ENCODE peak calls at places on chromosomes 6 and 20, in nine cellular contexts. Q is A549; U is choroid plexus epithelial cell; I is dorsolateral prefrontal cortex; B is OCI-LY7; R is heart right ventricle; W is heart left ventricle; V is fibroblast of lung; G is CD4-positive, CD25-positive, alpha-beta regulatory T cell. Y is an unnamed sample.
A peak's percentile ranks its signal among the peaks of the same experiment; 100 is the strongest.

GRCh38 chr6:87959083-87959482 is 88.6 kb upstream of the SPACA1 start:
- DNase-seq in Q (no peak), U (no peak), I (no peak), B (no peak), R (no peak), W (no peak), V (no peak), G (no peak), Y (no peak)

GRCh38 chr20:17024513-17025105 is 202.2 kb upstream of the PCSK2 start:
- DNase-seq in Q (peak; percentile 26), U (peak; percentile 12), I (no peak), B (no peak), R (no peak), W (no peak), V (peak; percentile 91), G (no peak), Y (no peak)

GRCh38 chr6:42226251-42227143 is 8.8 kb upstream of the MRPS10 start:
- DNase-seq in Q (peak; percentile 88), U (peak; percentile 53), I (no peak), B (no peak), R (no peak), W (no peak), V (peak; percentile 76), G (no peak), Y (no peak)

GRCh38 chr20:14888172-14888571 is 550.8 kb upstream of the FLRT3 start:
- DNase-seq in Q (no peak), U (no peak), I (no peak), B (no peak), R (no peak), W (no peak), V (no peak), G (no peak), Y (no peak)

GRCh38 chr6:132209351-132209750 is 191.9 kb downstream of the MOXD1 start:
- DNase-seq in Q (no peak), U (no peak), I (no peak), B (no peak), R (no peak), W (no peak), V (no peak), G (no peak), Y (no peak)

GRCh38 chr20:14049111-14049510 is 53.8 kb downstream of the MACROD2 start:
- DNase-seq in Q (no peak), U (no peak), I (no peak), B (no peak), R (no peak), W (no peak), V (no peak), G (no peak), Y (no peak)

GRCh38 chr20:48826883-48827771 is 672 bp downstream of the PREX1 start:
- DNase-seq in Q (peak; percentile 54), U (no peak), I (no peak), B (peak; percentile 67), R (no peak), W (no peak), V (peak; percentile 39), G (peak; percentile 40), Y (no peak)

GRCh38 chr20:8568068-8568467 is 436.0 kb downstream of the PLCB1 start:
- DNase-seq in Q (no peak), U (peak; percentile 35), I (no peak), B (no peak), R (no peak), W (no peak), V (peak; percentile 64), G (no peak), Y (no peak)

GRCh38 chr6:23656257-23656731 is 469.7 kb upstream of the NRSN1 start:
- DNase-seq in Q (no peak), U (no peak), I (no peak), B (no peak), R (no peak), W (no peak), V (peak; percentile 17), G (no peak), Y (no peak)

GRCh38 chr20:9974324-9974723 is 60.5 kb upstream of the ANKEF1 start:
- DNase-seq in Q (no peak), U (no peak), I (no peak), B (peak; percentile 1), R (no peak), W (no peak), V (no peak), G (no peak), Y (no peak)

GRCh38 chr6:131914967-131915751 is 36.0 kb downstream of the CCN2 start:
- DNase-seq in Q (peak; percentile 71), U (peak; percentile 94), I (no peak), B (peak; percentile 79), R (peak; percentile 63), W (peak; percentile 47), V (peak; percentile 78), G (peak; percentile 29), Y (peak; percentile 71)

GRCh38 chr6:159762681-159763293 is 942 bp downstream of the ACAT2 start:
- DNase-seq in Q (peak; percentile 9), U (peak; percentile 20), I (no peak), B (peak; percentile 21), R (peak; percentile 19), W (no peak), V (peak; percentile 3), G (no peak), Y (no peak)

GRCh38 chr20:60242836-60243520 is 284.8 kb downstream of the CDH26 start:
- DNase-seq in Q (no peak), U (no peak), I (no peak), B (no peak), R (no peak), W (no peak), V (peak; percentile 53), G (no peak), Y (no peak)

GRCh38 chr20:8161262-8162071 is 29.4 kb downstream of the PLCB1 start:
- DNase-seq in Q (no peak), U (no peak), I (no peak), B (no peak), R (peak; percentile 9), W (no peak), V (peak; percentile 36), G (no peak), Y (no peak)

GRCh38 chr6:136014454-136015421 is 163.2 kb downstream of the PDE7B start:
- DNase-seq in Q (peak; percentile 96), U (peak; percentile 100), I (no peak), B (no peak), R (peak; percentile 63), W (peak; percentile 61), V (peak; percentile 100), G (no peak), Y (peak; percentile 48)

GRCh38 chr6:39166918-39167301 is 51.9 kb upstream of the SAYSD1 start:
- DNase-seq in Q (no peak), U (no peak), I (no peak), B (no peak), R (no peak), W (no peak), V (no peak), G (peak; percentile 1), Y (no peak)
- H3K4me3 ChIP-seq in Q (no peak overlapping the region), U (no peak overlapping the region), I (no peak overlapping the region), B (no peak overlapping the region), R (no peak overlapping the region), W (no peak overlapping the region), V (no peak overlapping the region), G (no peak overlapping the region), Y (no peak overlapping the region)

DNA sequence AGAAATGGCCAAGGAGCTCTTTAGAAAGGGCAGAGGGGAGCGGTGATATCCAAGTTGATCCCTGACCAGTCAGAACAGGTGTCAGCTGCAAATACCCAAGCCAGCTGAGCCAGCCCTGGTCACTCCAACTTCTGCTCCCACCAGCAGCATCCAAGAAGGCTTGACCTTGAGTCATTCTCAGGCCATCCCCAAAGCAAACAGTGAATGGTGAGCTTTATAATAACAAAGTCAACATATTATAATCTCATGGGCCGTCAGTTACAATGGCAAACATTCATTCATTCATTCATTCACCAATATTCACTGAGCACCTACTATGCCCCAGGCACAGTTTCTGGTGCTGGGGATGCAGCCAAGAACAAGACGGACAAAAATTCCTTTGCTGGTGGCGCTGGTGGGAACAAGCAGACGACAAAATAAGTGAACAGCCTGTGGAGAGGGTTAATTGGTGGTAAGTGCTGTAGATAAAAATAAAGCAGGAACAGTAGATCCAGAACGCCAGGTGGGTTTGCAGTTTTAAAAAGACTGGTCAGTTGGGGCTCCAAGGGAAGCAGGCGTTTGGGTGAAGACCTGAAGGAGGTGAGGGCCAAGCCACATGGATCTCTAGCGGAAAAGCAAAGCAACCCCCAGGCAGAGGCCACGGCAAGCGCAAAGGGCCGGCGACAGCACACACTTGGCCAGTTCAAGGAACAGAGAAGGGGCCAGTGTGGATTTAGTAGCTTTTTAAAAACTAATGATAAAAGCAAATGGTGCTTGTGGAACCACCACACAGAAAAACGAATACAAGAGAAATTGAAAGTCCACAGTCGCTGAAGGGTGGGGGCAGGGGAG is 131.8 kb upstream of the PTPN1 start:
- DNase-seq in Q (no peak), U (no peak), I (no peak), B (no peak), R (no peak), W (no peak), V (no peak), G (no peak), Y (no peak)
- H3K4me3 ChIP-seq in Q (no peak overlapping the region), U (no peak overlapping the region), I (no peak overlapping the region), B (no peak overlapping the region), R (peak overlapping the region; percentile 42), W (peak overlapping the region; percentile 24), V (no peak overlapping the region), G (no peak overlapping the region), Y (no peak overlapping the region)

DNA sequence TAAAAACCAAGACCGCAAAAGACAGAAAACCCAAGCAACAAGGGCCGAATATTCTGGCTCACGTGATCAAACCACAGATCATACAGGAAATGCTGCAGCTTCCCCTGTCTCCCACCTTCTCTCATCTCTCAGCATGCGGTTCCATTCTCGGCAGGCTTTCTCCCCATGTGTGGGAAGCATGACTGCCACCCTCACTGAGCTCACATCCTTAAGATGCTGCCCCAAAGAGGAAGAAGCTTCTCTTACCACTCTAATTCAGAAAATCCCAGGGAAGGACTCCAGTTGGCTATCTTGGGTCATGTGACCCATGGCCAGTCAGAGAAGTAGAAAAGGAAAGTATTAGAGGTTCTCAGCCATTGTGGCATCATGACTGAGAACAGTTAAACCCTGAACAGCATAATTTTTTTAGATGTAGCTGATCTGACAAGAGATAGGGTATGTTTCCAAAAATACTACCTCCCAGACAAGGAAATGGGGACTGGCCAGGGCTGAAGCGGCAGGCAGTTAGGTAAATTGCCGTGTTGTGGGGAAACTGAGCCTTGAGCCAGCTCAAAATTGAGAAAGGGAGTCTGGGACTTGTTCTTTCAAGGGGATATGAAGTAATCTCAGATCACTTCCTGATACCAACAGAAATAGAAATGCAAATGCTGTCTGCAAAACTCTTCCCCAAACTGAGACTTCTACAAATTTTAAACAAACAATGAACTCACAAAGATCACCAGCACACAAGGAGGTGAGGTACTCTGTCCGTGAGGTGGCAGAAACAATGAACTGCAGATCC is 37.1 kb upstream of the GRM4 start:
- DNase-seq in Q (no peak), U (no peak), I (no peak), B (peak; percentile 48), R (no peak), W (no peak), V (no peak), G (peak; percentile 32), Y (no peak)
- H3K4me3 ChIP-seq in Q (no peak overlapping the region), U (no peak overlapping the region), I (no peak overlapping the region), B (peak overlapping the region; percentile 49), R (no peak overlapping the region), W (no peak overlapping the region), V (no peak overlapping the region), G (peak overlapping the region; percentile 49), Y (no peak overlapping the region)

DNA sequence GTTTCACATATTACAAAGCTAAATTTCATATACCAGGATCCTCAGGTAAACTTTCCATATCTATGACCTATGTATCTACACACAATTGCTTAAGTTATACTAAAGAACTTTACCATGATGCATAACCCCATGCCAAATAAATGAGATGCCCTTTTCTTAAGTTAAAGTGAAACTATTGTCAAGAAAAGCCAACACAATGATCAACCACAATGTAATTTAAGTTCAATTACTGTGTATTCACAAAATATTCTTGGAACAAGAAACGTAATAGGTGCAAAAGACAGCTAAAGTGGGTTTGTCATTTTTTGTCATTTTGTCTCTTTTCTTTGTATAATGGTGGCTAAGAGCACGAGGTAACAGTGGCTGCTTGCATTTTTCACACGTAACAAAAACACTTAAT is 158.0 kb upstream of the SHLD1 start:
- DNase-seq in Q (no peak), U (no peak), I (no peak), B (no peak), R (no peak), W (no peak), V (no peak), G (no peak), Y (no peak)
- H3K4me3 ChIP-seq in Q (no peak overlapping the region), U (no peak overlapping the region), I (no peak overlapping the region), B (peak overlapping the region; percentile 52), R (no peak overlapping the region), W (no peak overlapping the region), V (no peak overlapping the region), G (peak overlapping the region; percentile 79), Y (no peak overlapping the region)